ENCODE peak calls at places on chromosomes 11 and 22, in ten cellular contexts. L, H, P, R, W, T, E, F, A and M are unnamed samples.

GRCh38 chr11:35178862-35179261 is 39.9 kb downstream of the CD44 start:
- DNase-seq in L (no peak), H (no peak), P (no peak), R (no peak), W (no peak), T (no peak), E (peak; percentile 35), F (no peak), A (no peak), M (no peak)

GRCh38 chr22:40180403-40180802 is 2.7 kb downstream of the TNRC6B start:
- DNase-seq in L (no peak), H (no peak), P (no peak), R (no peak), W (no peak), T (no peak), E (no peak), F (no peak), A (no peak), M (no peak)

GRCh38 chr11:6561288-6561687 is 42.1 kb downstream of the RRP8 start:
- DNase-seq in L (no peak), H (no peak), P (no peak), R (no peak), W (no peak), T (no peak), E (no peak), F (no peak), A (no peak), M (no peak)

GRCh38 chr11:123111465-123111864 is 49.5 kb upstream of the HSPA8 start:
- DNase-seq in L (no peak), H (no peak), P (no peak), R (peak; percentile 58), W (no peak), T (no peak), E (peak; percentile 65), F (no peak), A (no peak), M (no peak)

GRCh38 chr22:39253427-39254070 is 8.8 kb upstream of the PDGFB start:
- DNase-seq in L (peak; percentile 89), H (peak; percentile 69), P (peak; percentile 89), R (peak; percentile 81), W (peak; percentile 73), T (peak; percentile 94), E (peak; percentile 89), F (no peak), A (peak; percentile 38), M (peak; percentile 68)

GRCh38 chr11:22670803-22671202 is 4.4 kb downstream of the GAS2 start:
- DNase-seq in L (no peak), H (no peak), P (no peak), R (peak; percentile 24), W (no peak), T (no peak), E (peak; percentile 3), F (no peak), A (no peak), M (no peak)

GRCh38 chr11:37946155-37946766 is 1348.2 kb upstream of the RAG2 start:
- DNase-seq in L (no peak), H (no peak), P (peak; percentile 29), R (peak; percentile 37), W (no peak), T (no peak), E (peak; percentile 27), F (no peak), A (peak; percentile 12), M (no peak)

GRCh38 chr11:37657645-37658044 is 1059.6 kb upstream of the RAG2 start:
- DNase-seq in L (no peak), H (no peak), P (no peak), R (peak; percentile 0), W (no peak), T (no peak), E (peak; percentile 25), F (no peak), A (no peak), M (no peak)

GRCh38 chr22:23856721-23857605 is 712 bp upstream of the SLC2A11 start:
- DNase-seq in L (peak; percentile 42), H (peak; percentile 72), P (no peak), R (no peak), W (no peak), T (peak; percentile 61), E (peak; percentile 46), F (peak; percentile 69), A (peak; percentile 60), M (peak; percentile 67)

GRCh38 chr22:40661661-40662060 is 17.6 kb upstream of the MCHR1 start:
- DNase-seq in L (no peak), H (no peak), P (no peak), R (no peak), W (no peak), T (no peak), E (no peak), F (no peak), A (no peak), M (no peak)

GRCh38 chr22:37235897-37236607 is 8.0 kb downstream of the RAC2 start:
- DNase-seq in L (no peak), H (peak; percentile 5), P (no peak), R (no peak), W (no peak), T (no peak), E (no peak), F (no peak), A (peak; percentile 3), M (no peak)

GRCh38 chr22:41799486-41800347 is 762 bp upstream of the CCDC134 start:
- DNase-seq in L (peak; percentile 15), H (peak; percentile 60), P (peak; percentile 36), R (no peak), W (peak; percentile 44), T (peak; percentile 48), E (no peak), F (peak; percentile 55), A (peak; percentile 29), M (no peak)

GRCh38 chr11:131683131-131683530 is 312.7 kb downstream of the NTM start:
- DNase-seq in L (no peak), H (no peak), P (no peak), R (no peak), W (no peak), T (no peak), E (no peak), F (no peak), A (no peak), M (no peak)

GRCh38 chr11:587978-588380 is 11.7 kb downstream of the PHRF1 start:
- DNase-seq in L (no peak), H (peak; percentile 49), P (no peak), R (peak; percentile 73), W (no peak), T (no peak), E (peak; percentile 58), F (no peak), A (no peak), M (peak; percentile 30)

DNA sequence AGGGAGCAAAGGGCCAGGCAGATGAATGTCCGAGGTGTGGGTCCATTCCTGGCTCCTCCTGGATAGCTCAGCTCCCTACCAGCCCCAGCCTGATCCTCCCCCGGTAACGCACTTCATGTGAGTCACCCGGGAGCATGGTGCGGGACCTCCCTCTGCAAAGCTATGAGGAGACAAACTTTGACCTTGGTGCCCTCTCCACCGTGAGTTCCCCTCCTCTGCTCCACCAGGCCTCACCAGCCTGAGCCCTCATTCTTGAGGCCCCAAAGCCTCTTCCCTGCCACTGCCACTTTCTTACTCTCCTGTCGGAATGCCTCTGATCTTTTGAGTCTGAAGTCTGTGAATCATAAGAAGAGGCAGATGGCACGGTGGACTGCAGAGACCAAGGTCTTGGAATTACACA is 37.4 kb upstream of the CD82 start:
- DNase-seq in L (no peak), H (no peak), P (no peak), R (peak; percentile 29), W (no peak), T (no peak), E (no peak), F (no peak), A (no peak), M (no peak)
- H3K4me1 ChIP-seq in L (no peaks in the 10 kb centered on the region), H (no peaks in the 10 kb centered on the region), P (no peaks in the 10 kb centered on the region), R (peaks cover 17% of the 10 kb centered on the region), W (no peaks in the 10 kb centered on the region), T (no peaks in the 10 kb centered on the region), E (no peaks in the 10 kb centered on the region), F (peaks cover 3% of the 10 kb centered on the region), A (no peaks in the 10 kb centered on the region), M (no peaks in the 10 kb centered on the region)

DNA sequence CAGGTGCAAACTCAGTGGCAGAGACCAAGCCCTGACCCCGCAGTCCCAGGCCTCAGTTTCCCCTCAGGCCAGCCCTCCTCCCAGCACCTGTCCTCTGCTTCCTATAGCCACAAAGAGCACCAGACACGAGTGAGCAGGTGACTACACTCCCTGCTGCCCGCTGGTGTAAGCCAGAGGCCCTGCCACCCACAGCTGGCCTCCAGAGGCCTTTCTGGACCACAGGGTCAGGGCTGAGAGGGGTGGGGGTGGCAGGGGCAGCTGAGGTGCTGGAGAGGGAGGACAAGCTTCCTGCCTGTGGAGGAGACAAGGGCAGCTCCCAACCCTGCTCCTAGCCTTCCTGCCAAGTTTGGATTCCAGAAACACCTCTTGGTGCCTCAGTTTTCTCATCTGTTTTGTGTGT is 31.3 kb upstream of the WNT7B start:
- DNase-seq in L (no peak), H (no peak), P (no peak), R (no peak), W (no peak), T (no peak), E (no peak), F (no peak), A (no peak), M (no peak)
- H3K4me3 ChIP-seq in L (no peak overlapping the region), H (no peak overlapping the region), P (no peak overlapping the region), R (no peak overlapping the region), W (no peak overlapping the region), T (no peak overlapping the region), E (no peak overlapping the region), F (no peak overlapping the region), A (no peak overlapping the region), M (no peak overlapping the region)

DNA sequence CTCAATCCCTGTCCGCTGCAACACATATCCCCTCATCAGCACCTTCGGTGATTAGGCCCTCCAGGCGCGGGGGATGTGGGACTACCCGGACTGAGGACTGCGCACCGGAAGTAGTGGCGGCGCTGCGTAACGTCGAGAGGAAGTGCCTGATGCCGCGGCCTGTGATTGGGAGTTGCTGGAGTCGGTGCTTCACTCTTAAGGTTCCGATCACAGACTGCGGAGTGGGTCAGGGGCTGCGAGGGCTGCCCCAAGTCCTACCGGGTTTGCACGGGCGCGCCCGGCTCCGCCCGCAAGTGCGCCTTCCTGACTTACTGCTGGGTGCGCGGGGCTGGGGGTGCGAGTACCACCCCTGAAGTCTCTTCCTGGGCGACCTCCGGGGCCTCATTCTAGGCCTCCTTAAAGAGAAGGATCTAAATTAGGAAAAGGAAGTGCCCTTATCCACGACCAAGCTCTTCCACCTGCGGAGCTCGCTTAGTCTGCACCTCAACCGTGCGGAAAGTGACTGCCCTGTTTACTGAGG is at the start of gene ALKBH3:
- DNase-seq in L (peak; percentile 86), H (peak; percentile 93), P (peak; percentile 95), R (peak; percentile 97), W (peak; percentile 88), T (peak; percentile 89), E (peak; percentile 95), F (peak; percentile 90), A (peak; percentile 93), M (peak; percentile 86)
- TF ChIP-seq POLR2A in L (no peak), H (peak; percentile 53), P (no peak), R (peak; percentile 53), W (no peak), T (peak; percentile 19), E (no peak), F (no peak), A (peak; percentile 29), M (peak; percentile 43)

DNA sequence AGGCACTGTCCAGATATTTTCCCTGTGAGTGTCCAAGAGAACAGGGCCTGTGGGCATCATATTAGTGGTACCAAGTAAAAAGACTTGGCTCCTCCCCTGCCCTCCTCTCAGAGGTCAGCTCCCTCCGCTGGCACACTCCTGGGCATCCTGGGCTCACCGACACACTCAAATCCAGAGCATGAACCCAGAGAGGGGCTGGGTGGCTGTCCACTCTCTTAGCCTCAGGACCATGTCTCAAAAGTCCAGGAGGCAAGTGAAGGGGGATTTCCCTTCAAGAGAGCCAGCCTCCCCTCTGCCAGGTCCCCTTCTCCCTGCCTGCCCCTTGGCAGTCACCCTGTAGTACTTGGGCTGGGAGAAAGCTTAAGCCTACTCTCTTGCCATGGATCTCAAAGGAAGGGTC is 10.3 kb downstream of the BCL9L start:
- DNase-seq in L (no peak), H (no peak), P (no peak), R (no peak), W (no peak), T (no peak), E (no peak), F (no peak), A (no peak), M (no peak)
- H3K4me1 ChIP-seq in L (peaks cover 92% of the 10 kb centered on the region), H (peaks cover 60% of the 10 kb centered on the region), P (peaks cover 100% of the 10 kb centered on the region), R (peaks cover 75% of the 10 kb centered on the region), W (peaks cover 76% of the 10 kb centered on the region), T (peaks cover 94% of the 10 kb centered on the region), E (peaks cover 70% of the 10 kb centered on the region), F (peaks cover 76% of the 10 kb centered on the region), A (peaks cover 100% of the 10 kb centered on the region), M (peaks cover 63% of the 10 kb centered on the region)